ENCODE peak calls at places on chromosome 6, in five cellular contexts. F is fibroblast of lung; H is MM.1S; Q is astrocyte of the spinal cord; Y is CD8-positive, alpha-beta T cell. K is an unnamed sample.

GRCh38 chr6:139855741-139856206 is 481.3 kb upstream of the CITED2 start:
- DNase-seq in F (peak; percentile 45), H (no peak), Q (peak; percentile 44), Y (no peak), K (no peak)

GRCh38 chr6:69026715-69027114 is 391.6 kb downstream of the ADGRB3 start:
- DNase-seq in F (peak; percentile 47), H (no peak), Q (no peak), Y (no peak), K (no peak)

GRCh38 chr6:45877970-45878590 is 137.6 kb downstream of the CLIC5 start:
- DNase-seq in F (no peak), H (no peak), Q (no peak), Y (no peak), K (no peak)

GRCh38 chr6:67606905-67607828 is 1027.9 kb upstream of the ADGRB3 start:
- DNase-seq in F (peak; percentile 41), H (no peak), Q (peak; percentile 72), Y (no peak), K (no peak)

GRCh38 chr6:155440758-155441157 is 14.9 kb downstream of the NOX3 start:
- DNase-seq in F (no peak), H (no peak), Q (no peak), Y (no peak), K (no peak)

GRCh38 chr6:163588211-163588919 is 173.8 kb downstream of the QKI start:
- DNase-seq in F (peak; percentile 55), H (no peak), Q (peak; percentile 34), Y (no peak), K (no peak)

GRCh38 chr6:136365781-136366354 is 76.2 kb upstream of the BCLAF1 start:
- DNase-seq in F (no peak), H (no peak), Q (no peak), Y (no peak), K (peak; percentile 80)

GRCh38 chr6:52595000-52595795 is 18.3 kb upstream of the TRAM2 start:
- DNase-seq in F (peak; percentile 93), H (no peak), Q (peak; percentile 92), Y (no peak), K (no peak)

GRCh38 chr6:21431526-21431925 is 162.0 kb upstream of the SOX4 start:
- DNase-seq in F (no peak), H (no peak), Q (no peak), Y (no peak), K (no peak)

GRCh38 chr6:162602759-162603158 is 124.8 kb downstream of the PRKN start:
- DNase-seq in F (no peak), H (no peak), Q (no peak), Y (no peak), K (no peak)

GRCh38 chr6:56995347-56995746 is 40.4 kb downstream of the BEND6 start:
- DNase-seq in F (no peak), H (peak; percentile 14), Q (no peak), Y (no peak), K (no peak)

GRCh38 chr6:72624557-72625160 is 2.8 kb downstream of the KCNQ5 start:
- DNase-seq in F (no peak), H (peak; percentile 41), Q (peak; percentile 12), Y (no peak), K (no peak)

GRCh38 chr6:104795363-104795762 is 64.4 kb downstream of the HACE1 start:
- DNase-seq in F (no peak), H (no peak), Q (no peak), Y (no peak), K (no peak)

GRCh38 chr6:60754879-60755278 is 1531.1 kb downstream of the KHDRBS2 start:
- DNase-seq in F (no peak), H (no peak), Q (no peak), Y (no peak), K (no peak)

GRCh38 chr6:162485464-162485863 is 242.1 kb downstream of the PRKN start:
- DNase-seq in F (no peak), H (no peak), Q (no peak), Y (no peak), K (no peak)

GRCh38 chr6:26232950-26233607 is 131.9 kb upstream of the BTN3A2 start:
- DNase-seq in F (peak; percentile 57), H (no peak), Q (peak; percentile 61), Y (no peak), K (no peak)

GRCh38 chr6:38221236-38221635 is 401.7 kb downstream of the ZFAND3 start:
- DNase-seq in F (no peak), H (no peak), Q (no peak), Y (no peak), K (no peak)

GRCh38 chr6:141946502-141946901 is 186.2 kb upstream of the GJE1 start:
- DNase-seq in F (no peak), H (no peak), Q (no peak), Y (no peak), K (no peak)

GRCh38 chr6:37820713-37821069 is 1.2 kb downstream of the ZFAND3 start:
- DNase-seq in F (no peak), H (no peak), Q (no peak), Y (no peak), K (no peak)

GRCh38 chr6:54860739-54861138 is 14.2 kb downstream of the FAM83B start:
- DNase-seq in F (peak; percentile 67), H (no peak), Q (peak; percentile 72), Y (no peak), K (no peak)

GRCh38 chr6:163463795-163464194 is 49.3 kb downstream of the QKI start:
- DNase-seq in F (no peak), H (no peak), Q (no peak), Y (no peak), K (no peak)

GRCh38 chr6:43376551-43376981 is 7.1 kb upstream of the ZNF318 start:
- DNase-seq in F (no peak), H (no peak), Q (no peak), Y (no peak), K (no peak)

GRCh38 chr6:43996614-43997341 is 130.5 kb downstream of the MRPL14 start:
- DNase-seq in F (no peak), H (no peak), Q (no peak), Y (no peak), K (no peak)

GRCh38 chr6:87436435-87436834 is 28.7 kb downstream of the CFAP206 start:
- DNase-seq in F (peak; percentile 61), H (peak; percentile 61), Q (peak; percentile 72), Y (peak; percentile 21), K (no peak)

GRCh38 chr6:68634503-68635411 is at the start of gene ADGRB3:
- DNase-seq in F (peak; percentile 68), H (peak; percentile 90), Q (peak; percentile 79), Y (no peak), K (peak; percentile 58)

GRCh38 chr6:9409126-9409525 is 973.8 kb upstream of the SLC35B3 start:
- DNase-seq in F (no peak), H (no peak), Q (no peak), Y (no peak), K (no peak)

GRCh38 chr6:121504227-121504626 is 68.8 kb downstream of the GJA1 start:
- DNase-seq in F (peak; percentile 96), H (no peak), Q (peak; percentile 87), Y (no peak), K (no peak)

GRCh38 chr6:20839624-20840023 is 305.4 kb downstream of the CDKAL1 start:
- DNase-seq in F (no peak), H (no peak), Q (no peak), Y (no peak), K (no peak)

GRCh38 chr6:138007014-138007472 is 100.2 kb downstream of the PERP start:
- DNase-seq in F (peak; percentile 48), H (peak; percentile 31), Q (peak; percentile 33), Y (no peak), K (no peak)

GRCh38 chr6:146928503-146928902 is 275.7 kb upstream of the STXBP5 start:
- DNase-seq in F (no peak), H (no peak), Q (no peak), Y (no peak), K (no peak)

GRCh38 chr6:15501806-15502450 is 160.9 kb downstream of the DTNBP1 start:
- DNase-seq in F (peak; percentile 84), H (no peak), Q (peak; percentile 87), Y (no peak), K (no peak)

GRCh38 chr6:139825935-139826374 is 451.5 kb upstream of the CITED2 start:
- DNase-seq in F (no peak), H (no peak), Q (no peak), Y (no peak), K (no peak)

GRCh38 chr6:45535933-45536332 is 158.2 kb upstream of the SUPT3H start:
- DNase-seq in F (no peak), H (no peak), Q (no peak), Y (no peak), K (no peak)

GRCh38 chr6:11307226-11307625 is 74.8 kb upstream of the NEDD9 start:
- DNase-seq in F (no peak), H (no peak), Q (no peak), Y (no peak), K (no peak)

GRCh38 chr6:11313207-11313606 is 80.7 kb upstream of the NEDD9 start:
- DNase-seq in F (no peak), H (no peak), Q (no peak), Y (no peak), K (no peak)

GRCh38 chr6:11311970-11312369 is 79.5 kb upstream of the NEDD9 start:
- DNase-seq in F (no peak), H (no peak), Q (no peak), Y (no peak), K (no peak)

GRCh38 chr6:11304946-11305345 is 72.5 kb upstream of the NEDD9 start:
- DNase-seq in F (no peak), H (no peak), Q (no peak), Y (no peak), K (no peak)

GRCh38 chr6:11309947-11310665 is 77.6 kb upstream of the NEDD9 start:
- DNase-seq in F (no peak), H (no peak), Q (no peak), Y (no peak), K (no peak)
- TF ChIP-seq CTCF in F (no peak), H (no peak), Q (no peak), Y (no peak), K (no peak)

GRCh38 chr6:109892451-109893435 is 85.4 kb upstream of the GPR6 start:
- DNase-seq in F (no peak), H (no peak), Q (no peak), Y (no peak), K (no peak)
- TF ChIP-seq CTCF in F (no peak), H (no peak), Q (no peak), Y (no peak), K (no peak)

DNA sequence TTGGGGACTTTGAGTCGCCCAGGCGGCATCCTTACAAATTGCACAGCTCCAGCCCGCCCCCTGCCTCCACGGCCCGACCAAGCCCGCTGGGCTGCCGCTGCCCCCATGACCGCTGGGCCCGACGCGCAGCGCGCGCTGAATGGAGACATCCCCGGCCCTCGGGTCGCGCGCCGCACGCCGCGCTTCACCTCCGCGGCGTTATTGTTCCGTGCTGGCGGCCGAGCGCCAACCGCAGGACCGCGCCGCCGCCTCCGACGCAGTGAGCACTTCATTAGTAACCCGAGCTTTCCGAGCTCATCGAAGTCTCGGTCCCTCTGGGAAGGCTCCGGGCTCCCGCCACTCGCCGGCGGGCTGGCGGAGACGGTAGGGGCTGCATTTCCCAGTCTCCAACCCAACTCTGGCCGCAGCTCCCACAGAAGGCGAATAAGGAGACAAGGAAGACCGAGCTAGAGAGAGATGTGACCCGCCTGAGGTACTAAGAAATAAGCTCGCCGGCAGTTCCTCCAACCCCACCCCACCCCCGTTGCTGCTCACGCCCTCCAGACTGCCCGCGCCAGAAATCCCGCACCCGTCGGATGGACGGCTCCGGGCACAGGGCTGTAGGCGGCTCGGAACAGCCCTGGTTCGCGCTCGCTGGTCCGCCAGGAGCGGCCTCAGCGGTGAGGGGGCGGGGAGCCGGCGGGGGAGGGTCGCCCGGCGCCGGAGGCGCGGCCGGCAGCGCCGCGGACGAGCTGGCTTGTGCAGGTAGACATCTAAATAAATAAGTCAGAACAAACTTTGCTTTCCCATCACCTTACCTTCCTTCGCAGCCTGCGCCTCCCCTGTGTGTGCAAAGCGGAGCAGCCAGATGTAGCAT is 683 bp downstream of the EPHA7 start:
- DNase-seq in F (peak; percentile 51), H (peak; percentile 48), Q (peak; percentile 61), Y (no peak), K (no peak)
- TF ChIP-seq CTCF in F (no peak), H (no peak), Q (peak; percentile 4), Y (no peak), K (no peak)

GRCh38 chr6:65638047-65638831 is 68.8 kb downstream of the EYS start:
- DNase-seq in F (no peak), H (no peak), Q (no peak), Y (no peak), K (no peak)
- TF ChIP-seq CTCF in F (no peak), H (no peak), Q (no peak), Y (no peak), K (no peak)